ENCODE peak calls at places on chromosomes 12 and 14, in nine cellular contexts. J is fibroblast of mammary gland, K is BE2C, E is right atrium auricular region, Q is ascending aorta, U is BJ, D is GM12865, T is adrenal gland, G is tibial nerve. C is an unnamed sample.

GRCh38 chr14:100092832-100093231 is 27.6 kb downstream of the EVL start:
- DNase-seq in T (no peak), D (no peak), U (no peak), G (no peak), J (no peak), K (no peak), Q (no peak), E (no peak), C (no peak)

GRCh38 chr14:99432491-99432890 is 48.2 kb downstream of the SETD3 start:
- DNase-seq in G (no peak), U (no peak), J (no peak), T (no peak), K (no peak), Q (no peak), D (no peak), E (no peak), C (no peak)

GRCh38 chr14:36856095-36856878 is 194.6 kb downstream of the PAX9 start:
- DNase-seq in J (no peak), K (no peak), G (no peak), E (no peak), Q (no peak), U (no peak), D (no peak), T (no peak), C (no peak)

GRCh38 chr12:108133482-108133881 is 4.4 kb downstream of the WSCD2 start:
- DNase-seq in E (no peak), Q (no peak), D (no peak), U (no peak), T (no peak), G (no peak), K (no peak), J (no peak), C (no peak)

GRCh38 chr14:53715390-53715730 is 241.3 kb downstream of the BMP4 start:
- DNase-seq in T (peak), U (peak), D (peak), Q (no peak), J (peak), E (no peak), K (no peak), G (no peak), C (peak)

GRCh38 chr14:91271639-91272038 is 27.1 kb upstream of the GPR68 start:
- DNase-seq in K (no peak), D (no peak), T (no peak), G (no peak), Q (no peak), J (no peak), U (no peak), E (no peak), C (no peak)

GRCh38 chr14:78202178-78202577 is 32.0 kb downstream of the NRXN3 start:
- DNase-seq in E (no peak), G (no peak), K (no peak), T (no peak), U (no peak), Q (no peak), J (no peak), D (peak), C (no peak)

GRCh38 chr12:44159870-44160269 is 324.0 kb downstream of the TMEM117 start:
- DNase-seq in Q (no peak), U (no peak), T (no peak), J (no peak), K (no peak), G (no peak), E (no peak), D (no peak), C (no peak)

GRCh38 chr12:53492830-53493609 is 6.2 kb downstream of the MAP3K12 start:
- DNase-seq in U (no peak), E (peak), K (peak), Q (peak), D (peak), G (peak), T (peak), J (peak), C (peak)

GRCh38 chr14:92709340-92710000 is 39.0 kb downstream of the LGMN start:
- DNase-seq in E (no peak), D (no peak), K (no peak), Q (no peak), G (no peak), T (no peak), J (no peak), U (no peak), C (no peak)

GRCh38 chr12:76698966-76699365 is 64.9 kb upstream of the ZDHHC17 start:
- DNase-seq in D (no peak), E (no peak), K (no peak), U (no peak), Q (no peak), J (no peak), G (no peak), T (no peak), C (no peak)

GRCh38 chr12:115934046-115934445 is 343.4 kb downstream of the MED13L start:
- DNase-seq in D (no peak), Q (no peak), K (no peak), J (no peak), T (no peak), E (peak), U (no peak), G (peak), C (no peak)

GRCh38 chr14:104332634-104333270 is 194.4 kb downstream of the KIF26A start:
- DNase-seq in J (no peak), E (no peak), T (no peak), U (no peak), K (no peak), G (no peak), D (no peak), Q (no peak), C (no peak)

GRCh38 chr12:49873361-49873934 is 30.3 kb downstream of the FAIM2 start:
- DNase-seq in T (no peak), J (peak), Q (no peak), E (peak), K (peak), G (no peak), D (no peak), U (peak), C (no peak)

GRCh38 chr12:97016163-97016562 is 109.1 kb downstream of the NEDD1 start:
- DNase-seq in U (no peak), J (no peak), T (no peak), K (no peak), Q (no peak), G (no peak), E (no peak), D (peak), C (no peak)

GRCh38 chr14:77305696-77306095 is 15.0 kb downstream of the POMT2 start:
- DNase-seq in G (no peak), K (no peak), T (no peak), J (no peak), U (no peak), E (no peak), D (no peak), Q (no peak), C (no peak)

GRCh38 chr12:68665016-68665569 is 21.7 kb upstream of the NUP107 start:
- DNase-seq in J (no peak), G (no peak), K (no peak), Q (no peak), T (no peak), E (no peak), D (no peak), U (no peak), C (no peak)

GRCh38 chr12:68673788-68674187 is 13.0 kb upstream of the NUP107 start:
- DNase-seq in E (no peak), K (no peak), U (no peak), Q (no peak), J (no peak), G (no peak), T (no peak), D (no peak), C (no peak)

GRCh38 chr12:68667286-68667685 is 19.5 kb upstream of the NUP107 start:
- DNase-seq in G (no peak), T (no peak), E (no peak), K (no peak), D (no peak), J (no peak), Q (no peak), U (no peak), C (no peak)

DNA sequence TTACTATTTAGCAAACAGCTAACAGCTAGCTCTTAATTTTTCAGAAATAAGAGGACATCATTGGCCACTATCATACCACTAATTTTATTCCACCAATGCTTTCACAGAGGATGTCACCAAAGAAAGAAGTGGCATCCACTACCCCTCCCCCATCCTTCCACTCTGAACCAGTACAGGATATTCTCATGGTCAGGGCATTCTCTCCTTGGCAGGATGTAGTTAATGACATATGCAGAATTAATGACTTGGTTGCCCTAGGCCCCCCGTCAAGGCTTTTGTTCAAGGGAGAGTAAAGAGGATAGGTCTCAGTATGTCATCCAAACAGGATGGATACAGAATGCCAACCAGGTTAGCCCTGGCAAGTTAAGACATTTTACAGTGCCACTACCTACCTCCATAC is 18.9 kb upstream of the NUP107 start:
- DNase-seq in J (no peak), E (no peak), D (no peak), K (no peak), U (no peak), Q (no peak), T (no peak), G (no peak), C (no peak)
- H3K4me3 ChIP-seq in J (no peak), E (no peak), D (no peak), K (no peak), U (no peak), Q (no peak), T (no peak), G (no peak), C (no peak)

GRCh38 chr14:52043690-52044089 is 25.2 kb downstream of the NID2 start:
- DNase-seq in G (no peak), U (no peak), K (peak), J (no peak), D (peak), Q (no peak), E (no peak), T (no peak), C (peak)
- TF ChIP-seq CTCF in G (peak), U (peak), K (peak), J (peak), D (peak), Q (peak), E (peak), T (peak), C (peak)

GRCh38 chr12:109461846-109462766 is 15.0 kb downstream of the KCTD10 start:
- DNase-seq in T (peak), G (peak), J (peak), U (peak), E (peak), K (peak), Q (no peak), D (no peak), C (peak)

GRCh38 chr12:109459247-109459646 is 17.9 kb downstream of the KCTD10 start:
- DNase-seq in E (no peak), Q (no peak), K (no peak), D (no peak), G (no peak), T (no peak), U (no peak), J (peak), C (no peak)

GRCh38 chr12:109458771-109459208 is 18.3 kb downstream of the KCTD10 start:
- DNase-seq in U (no peak), D (no peak), K (no peak), E (no peak), T (no peak), G (no peak), Q (no peak), J (peak), C (peak)

GRCh38 chr12:109461049-109461845 is 15.9 kb downstream of the KCTD10 start:
- DNase-seq in U (no peak), D (peak), T (peak), G (no peak), E (no peak), J (peak), K (no peak), Q (no peak), C (peak)

DNA sequence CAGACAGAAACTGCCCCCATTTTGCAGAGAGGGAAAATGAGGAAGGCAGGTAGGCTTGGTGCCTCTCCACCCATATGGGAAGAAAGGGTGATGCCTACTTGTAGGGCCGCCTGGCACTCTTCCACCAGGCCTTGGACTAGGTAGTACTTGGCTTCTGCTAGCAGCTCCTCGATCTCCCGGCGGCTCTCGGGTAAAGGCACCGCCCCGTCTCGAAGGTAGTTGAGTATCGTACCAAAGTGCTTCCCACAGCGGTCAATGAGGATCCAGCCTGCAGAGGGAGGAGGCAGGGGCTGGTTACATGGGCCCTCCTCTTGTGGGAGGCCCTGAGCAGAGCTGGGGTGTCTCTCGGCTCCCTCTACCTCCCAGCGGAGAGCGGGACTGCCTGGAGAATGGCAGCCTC is 16.6 kb downstream of the KCTD10 start:
- DNase-seq in K (no peak), J (no peak), Q (no peak), G (no peak), D (no peak), E (no peak), T (no peak), U (no peak), C (no peak)
- H3K4me3 ChIP-seq in K (no peak), J (no peak), Q (no peak), G (no peak), D (no peak), E (no peak), T (no peak), U (no peak), C (no peak)

DNA sequence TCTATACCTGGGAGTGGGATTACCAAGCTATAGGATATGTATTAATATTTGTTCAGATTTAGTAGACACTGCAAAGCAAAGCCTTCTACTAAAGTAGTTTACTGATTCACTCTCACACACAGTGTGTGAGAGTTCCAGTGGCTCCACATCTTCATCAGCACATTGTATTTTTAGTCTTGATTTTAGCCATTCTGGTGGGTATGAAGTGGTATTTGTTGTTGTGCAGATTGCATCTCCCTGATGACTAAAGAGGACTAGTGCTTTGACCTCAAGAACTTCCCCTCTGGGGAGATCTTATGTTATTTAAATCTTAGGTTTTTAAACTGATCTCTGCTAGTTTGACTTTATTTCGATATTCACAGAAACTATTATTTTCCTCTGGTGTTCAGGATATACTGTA is 479.7 kb upstream of the RGS6 start:
- DNase-seq in U (no peak), G (no peak), D (peak), K (no peak), T (no peak), E (no peak), J (peak), Q (no peak), C (peak)
- TF ChIP-seq CTCF in U (no peak), G (no peak), D (no peak), K (no peak), T (no peak), E (no peak), J (no peak), Q (no peak), C (no peak)

DNA sequence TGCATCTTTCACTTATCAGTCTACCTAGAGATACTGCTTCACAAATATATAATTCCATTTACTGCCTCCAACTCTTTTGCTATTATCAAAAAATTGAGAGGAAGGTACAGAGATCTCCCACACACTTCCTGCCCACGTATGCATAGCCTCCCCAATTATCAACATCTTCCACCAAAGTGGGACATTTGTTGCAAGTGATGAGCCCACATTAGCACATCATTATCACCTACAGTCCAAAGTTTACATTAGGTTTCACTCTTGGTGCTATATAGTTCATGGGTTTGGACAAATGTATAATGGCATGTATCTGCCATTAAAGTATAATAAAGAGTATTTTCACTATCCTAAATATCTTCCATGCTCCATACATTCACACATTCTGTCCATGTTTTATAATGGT is 66.3 kb downstream of the SLC2A13 start:
- DNase-seq in Q (no peak), K (no peak), E (no peak), D (no peak), U (no peak), G (no peak), J (no peak), T (no peak), C (no peak)
- H3K4me3 ChIP-seq in Q (no peak), K (no peak), E (no peak), D (no peak), U (no peak), G (no peak), J (no peak), T (no peak), C (no peak)

GRCh38 chr12:111788178-111788654 is 21.5 kb downstream of the ALDH2 start:
- DNase-seq in T (peak), G (no peak), Q (no peak), D (peak), U (no peak), E (no peak), J (peak), K (peak), C (peak)
- TF ChIP-seq CTCF in T (no peak), G (no peak), Q (no peak), D (peak), U (peak), E (no peak), J (peak), K (peak), C (peak)

DNA sequence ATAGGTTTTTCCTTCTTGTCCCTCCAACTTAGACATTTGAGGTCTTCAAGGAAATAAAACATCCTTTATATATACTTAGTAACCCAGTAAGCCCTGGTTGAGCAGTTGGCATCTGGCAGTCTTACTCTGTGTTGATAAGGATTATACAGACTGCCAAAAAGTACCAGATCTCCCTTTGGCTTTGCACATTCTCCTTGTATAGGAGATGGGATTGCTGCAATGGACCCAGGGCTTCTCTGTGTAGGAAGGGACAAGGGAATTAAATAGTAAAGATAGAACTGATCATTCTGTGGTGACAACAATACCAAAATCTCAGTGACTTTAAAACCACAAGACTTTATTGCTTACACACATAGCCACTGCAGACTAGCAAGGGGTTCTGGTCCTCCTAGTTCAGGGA is 180.1 kb upstream of the CCDC196 start:
- DNase-seq in T (no peak), U (no peak), J (no peak), K (no peak), G (no peak), E (no peak), D (no peak), Q (no peak), C (no peak)
- H3K4me3 ChIP-seq in T (no peak), U (no peak), J (no peak), K (no peak), G (no peak), E (no peak), D (no peak), Q (no peak), C (no peak)

DNA sequence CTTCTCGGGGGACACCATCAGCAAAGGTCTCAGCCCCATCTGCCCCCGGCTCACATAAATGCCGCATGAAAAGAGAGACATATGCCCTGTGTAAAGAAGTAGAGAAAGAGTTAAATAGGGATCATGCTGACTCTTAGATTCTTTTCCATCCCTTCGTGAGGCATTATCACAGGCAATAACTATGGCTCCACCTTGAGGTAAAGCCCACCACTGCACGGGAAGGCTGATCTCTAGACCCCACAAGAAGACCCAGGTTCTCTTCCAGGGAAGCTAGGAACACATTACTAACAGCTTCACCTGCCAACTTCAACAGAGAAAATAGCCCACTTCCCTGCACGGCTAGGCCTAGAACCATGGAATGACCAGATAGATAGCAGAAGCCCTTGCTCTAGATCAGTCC is 14.1 kb upstream of the NOP2 start:
- DNase-seq in J (no peak), G (no peak), U (no peak), D (no peak), K (peak), E (no peak), Q (no peak), T (no peak), C (no peak)
- TF ChIP-seq CTCF in J (peak), G (no peak), U (peak), D (no peak), K (peak), E (no peak), Q (no peak), T (no peak), C (no peak)

C was measured in cardiac fibroblast.